ENCODE peak calls at places on chromosome 22, in five cellular contexts. U, D, Z, E and B are unnamed samples. For H3K9me3 and H3K36me3, the result is how much of the 10 kb centered on the place peaks cover.

GRCh38 chr22:25482868-25483639 is 81.4 kb upstream of the GRK3 start:
- DNase-seq in U (peak), D (no peak), Z (no peak), E (no peak), B (no peak)

GRCh38 chr22:38176170-38176741 is 5.4 kb downstream of the PLA2G6 start:
- DNase-seq in U (peak), D (peak), Z (peak), E (peak), B (no peak)

GRCh38 chr22:35631597-35631996 is 14.5 kb upstream of the MB start:
- DNase-seq in U (peak), D (peak), Z (no peak), E (no peak), B (no peak)

GRCh38 chr22:32528984-32529982 is 54.7 kb downstream of the FBXO7 start:
- DNase-seq in U (peak), D (peak), Z (peak), E (peak), B (peak)

GRCh38 chr22:27327497-27327896 is 474.1 kb downstream of the MN1 start:
- DNase-seq in U (no peak), D (no peak), Z (no peak), E (no peak), B (no peak)

GRCh38 chr22:17368727-17369552 is at the start of gene CECR2:
- DNase-seq in U (peak), D (peak), Z (peak), E (no peak), B (peak)

GRCh38 chr22:37171662-37172061 is 16.4 kb downstream of the C1QTNF6 start:
- DNase-seq in U (no peak), D (no peak), Z (no peak), E (no peak), B (no peak)

GRCh38 chr22:37304595-37305343 is 22.5 kb downstream of the CYTH4 start:
- DNase-seq in U (no peak), D (no peak), Z (no peak), E (no peak), B (peak)

GRCh38 chr22:38203855-38204497 is 2.2 kb downstream of the MAFF start:
- DNase-seq in U (no peak), D (no peak), Z (no peak), E (no peak), B (no peak)

GRCh38 chr22:32828150-32828549 is 26.6 kb downstream of the TIMP3 start:
- DNase-seq in U (no peak), D (no peak), Z (no peak), E (no peak), B (no peak)

GRCh38 chr22:40220316-40221054 is 42.8 kb downstream of the TNRC6B start:
- DNase-seq in U (no peak), D (peak), Z (no peak), E (no peak), B (peak)

GRCh38 chr22:29629382-29630179 is 26.1 kb downstream of the NF2 start:
- DNase-seq in U (no peak), D (no peak), Z (no peak), E (no peak), B (no peak)

GRCh38 chr22:35037089-35037488 is 28.9 kb upstream of the ISX start:
- DNase-seq in U (no peak), D (no peak), Z (no peak), E (no peak), B (peak)

GRCh38 chr22:25497269-25497668 is 67.2 kb upstream of the GRK3 start:
- DNase-seq in U (no peak), D (no peak), Z (no peak), E (no peak), B (no peak)

GRCh38 chr22:31926969-31927368 is 17.4 kb upstream of the YWHAH start:
- DNase-seq in U (no peak), D (no peak), Z (no peak), E (no peak), B (no peak)

GRCh38 chr22:21764038-21764804 is 28.6 kb upstream of the YPEL1 start:
- DNase-seq in U (no peak), D (no peak), Z (no peak), E (peak), B (no peak)

GRCh38 chr22:29647954-29648737 is 44.7 kb downstream of the NF2 start:
- DNase-seq in U (no peak), D (no peak), Z (no peak), E (no peak), B (no peak)

GRCh38 chr22:28369849-28370248 is 309.8 kb downstream of the TTC28 start:
- DNase-seq in U (no peak), D (no peak), Z (no peak), E (no peak), B (no peak)

GRCh38 chr22:27317961-27318360 is 483.6 kb downstream of the MN1 start:
- DNase-seq in U (no peak), D (no peak), Z (no peak), E (no peak), B (no peak)

GRCh38 chr22:30305519-30305905 is 16.2 kb upstream of the CASTOR1 start:
- DNase-seq in U (peak), D (peak), Z (peak), E (peak), B (no peak)

GRCh38 chr22:36363378-36363931 is 24.3 kb downstream of the MYH9 start:
- DNase-seq in U (peak), D (no peak), Z (no peak), E (no peak), B (no peak)

GRCh38 chr22:19963863-19964642 is 22.4 kb upstream of the TXNRD2 start:
- DNase-seq in U (no peak), D (no peak), Z (no peak), E (no peak), B (no peak)

GRCh38 chr22:38788016-38788415 is 5.9 kb downstream of the DNAL4 start:
- DNase-seq in U (peak), D (peak), Z (no peak), E (no peak), B (no peak)

GRCh38 chr22:40236131-40236665 is 58.5 kb downstream of the TNRC6B start:
- DNase-seq in U (no peak), D (no peak), Z (no peak), E (no peak), B (no peak)

GRCh38 chr22:27879923-27880322 is 39.1 kb downstream of the PITPNB start:
- DNase-seq in U (no peak), D (no peak), Z (no peak), E (no peak), B (peak)

GRCh38 chr22:40363059-40363458 is 7.3 kb upstream of the SGSM3 start:
- DNase-seq in U (no peak), D (no peak), Z (no peak), E (no peak), B (no peak)

GRCh38 chr22:29167032-29167911 is 38.4 kb upstream of the EMID1 start:
- DNase-seq in U (no peak), D (no peak), Z (no peak), E (peak), B (no peak)

GRCh38 chr22:27668828-27669797 is 132.4 kb downstream of the MN1 start:
- DNase-seq in U (peak), D (no peak), Z (peak), E (no peak), B (no peak)

GRCh38 chr22:17235861-17236260 is 16.6 kb upstream of the ADA2 start:
- DNase-seq in U (no peak), D (no peak), Z (no peak), E (no peak), B (no peak)

GRCh38 chr22:17366830-17367229 is 2.4 kb upstream of the CECR2 start:
- DNase-seq in U (peak), D (peak), Z (peak), E (no peak), B (peak)

GRCh38 chr22:36463783-36464184 is 17.7 kb downstream of the TXN2 start:
- DNase-seq in U (no peak), D (no peak), Z (peak), E (no peak), B (no peak)

GRCh38 chr22:42939941-42940653 is 74.9 kb downstream of the PACSIN2 start:
- DNase-seq in U (peak), D (no peak), Z (no peak), E (no peak), B (no peak)

GRCh38 chr22:42683599-42684283 is 34.5 kb upstream of the CYB5R3 start:
- DNase-seq in U (no peak), D (peak), Z (peak), E (no peak), B (no peak)

GRCh38 chr22:25928038-25928437 is 186.1 kb downstream of the MYO18B start:
- DNase-seq in U (no peak), D (no peak), Z (no peak), E (no peak), B (no peak)

GRCh38 chr22:49492308-49492707 is 335.4 kb downstream of the BRD1 start:
- DNase-seq in U (no peak), D (no peak), Z (no peak), E (no peak), B (no peak)
- H3K9me3 ChIP-seq in U (under half), D (under half), Z (under half), E (under half), B (under half)

GRCh38 chr22:45540122-45540521 is 37.4 kb downstream of the FBLN1 start:
- DNase-seq in U (no peak), D (no peak), Z (no peak), E (no peak), B (no peak)
- H3K36me3 ChIP-seq in U (under half), D (under half), Z (under half), E (under half), B (half or more)

GRCh38 chr22:48600171-48600570 is 1227.5 kb downstream of the BRD1 start:
- DNase-seq in U (no peak), D (no peak), Z (no peak), E (no peak), B (no peak)

GRCh38 chr22:48603621-48604320 is 1223.9 kb downstream of the BRD1 start:
- DNase-seq in U (no peak), D (no peak), Z (no peak), E (no peak), B (no peak)

GRCh38 chr22:48605125-48605524 is 1222.5 kb downstream of the BRD1 start:
- DNase-seq in U (no peak), D (no peak), Z (no peak), E (no peak), B (no peak)

GRCh38 chr22:48600681-48601080 is 1227.0 kb downstream of the BRD1 start:
- DNase-seq in U (no peak), D (no peak), Z (no peak), E (no peak), B (no peak)

GRCh38 chr22:48602805-48603518 is 1224.7 kb downstream of the BRD1 start:
- DNase-seq in U (no peak), D (no peak), Z (no peak), E (no peak), B (no peak)
- H3K9me3 ChIP-seq in U (under half), D (under half), Z (under half), E (under half), B (under half)

DNA sequence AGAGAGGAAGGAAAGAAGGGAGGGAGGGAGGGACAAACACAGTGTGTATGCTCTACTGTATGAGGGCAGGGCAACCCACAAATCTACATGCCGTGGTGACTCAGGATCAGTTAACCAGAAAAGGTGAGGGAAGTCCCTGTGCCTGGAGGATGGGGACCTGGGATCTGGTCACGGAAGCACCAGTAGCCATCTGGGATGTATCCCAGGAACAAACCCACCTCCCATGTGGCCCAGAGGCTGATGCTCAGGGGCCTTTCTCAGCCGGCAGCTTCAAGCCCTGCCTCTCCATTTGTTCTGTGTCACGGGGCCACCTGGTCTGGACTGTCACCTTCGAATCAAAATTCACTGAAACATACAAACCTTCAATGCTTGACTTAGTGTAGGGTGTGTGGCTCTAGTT is 23.3 kb upstream of the RTL6 start:
- DNase-seq in U (no peak), D (no peak), Z (no peak), E (no peak), B (no peak)
- H3K36me3 ChIP-seq in U (under half), D (under half), Z (under half), E (under half), B (under half)

GRCh38 chr22:11626422-11626773 is 3901.6 kb upstream of the OR11H1 start:
- DNase-seq in U (no peak), D (no peak), Z (no peak), E (no peak), B (no peak)

GRCh38 chr22:11629661-11630385 is 3898.2 kb upstream of the OR11H1 start:
- DNase-seq in U (no peak), D (no peak), Z (no peak), E (no peak), B (no peak)

GRCh38 chr22:11627436-11627797 is 3900.6 kb upstream of the OR11H1 start:
- DNase-seq in U (no peak), D (no peak), Z (no peak), E (no peak), B (no peak)

GRCh38 chr22:11628651-11629511 is 3899.1 kb upstream of the OR11H1 start:
- DNase-seq in U (no peak), D (no peak), Z (no peak), E (no peak), B (no peak)

DNA sequence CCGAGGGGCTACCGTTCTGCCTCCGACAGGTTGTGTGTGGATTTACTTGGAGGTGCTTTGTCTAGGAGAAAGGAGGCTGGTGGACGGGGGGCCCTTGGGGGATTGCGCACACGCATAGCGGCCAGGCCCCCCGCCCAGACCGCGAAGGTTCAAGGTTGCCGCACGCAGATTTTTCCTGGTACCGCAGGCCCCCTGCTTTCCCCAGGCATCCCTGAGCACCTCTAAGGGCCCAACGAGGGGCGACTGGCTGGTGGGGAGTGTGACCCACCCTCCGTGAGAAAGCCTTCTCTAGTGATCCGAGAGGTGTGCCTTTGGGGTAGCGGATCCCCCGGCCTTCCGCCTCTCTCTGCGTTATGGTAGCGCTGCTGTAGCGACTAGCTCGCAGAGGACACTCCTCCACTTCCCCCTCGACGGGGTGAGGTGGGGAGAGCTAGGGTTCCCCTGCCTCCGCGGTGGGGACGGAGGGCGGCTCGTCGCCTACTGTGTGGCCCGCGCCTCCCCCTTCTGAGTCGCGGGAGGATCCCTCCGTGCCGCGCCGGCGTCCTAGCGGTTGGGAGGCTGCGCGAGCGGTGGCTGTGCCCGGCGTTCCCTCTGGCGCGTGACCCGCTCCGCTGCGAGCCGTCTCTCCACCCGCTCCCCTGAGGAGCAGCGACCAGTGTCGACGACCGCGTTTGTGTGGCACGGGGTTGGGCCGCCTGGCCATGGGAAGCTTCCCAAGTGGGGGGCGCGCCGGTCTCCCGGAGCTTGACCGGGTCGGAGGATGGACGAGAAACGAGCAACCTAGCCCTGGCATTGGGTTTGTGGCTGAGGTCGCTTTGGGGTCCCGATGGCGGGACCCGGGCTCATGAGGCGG is 3900.0 kb upstream of the OR11H1 start:
- DNase-seq in U (no peak), D (no peak), Z (no peak), E (no peak), B (no peak)
- H3K9me3 ChIP-seq in U (under half), D (under half), Z (half or more), E (under half), B (under half)

GRCh38 chr22:46794491-46794890 is 32.0 kb downstream of the TBC1D22A start:
- DNase-seq in U (no peak), D (no peak), Z (no peak), E (no peak), B (no peak)
- H3K36me3 ChIP-seq in U (under half), D (under half), Z (under half), E (under half), B (under half)

GRCh38 chr22:49208768-49209252 is 618.9 kb downstream of the BRD1 start:
- DNase-seq in U (no peak), D (no peak), Z (peak), E (no peak), B (peak)

GRCh38 chr22:49212002-49212401 is 615.7 kb downstream of the BRD1 start:
- DNase-seq in U (no peak), D (no peak), Z (peak), E (no peak), B (peak)

GRCh38 chr22:49209452-49210195 is 618.0 kb downstream of the BRD1 start:
- DNase-seq in U (peak), D (no peak), Z (peak), E (no peak), B (peak)

GRCh38 chr22:49211176-49211575 is 616.5 kb downstream of the BRD1 start:
- DNase-seq in U (no peak), D (no peak), Z (peak), E (no peak), B (no peak)

DNA sequence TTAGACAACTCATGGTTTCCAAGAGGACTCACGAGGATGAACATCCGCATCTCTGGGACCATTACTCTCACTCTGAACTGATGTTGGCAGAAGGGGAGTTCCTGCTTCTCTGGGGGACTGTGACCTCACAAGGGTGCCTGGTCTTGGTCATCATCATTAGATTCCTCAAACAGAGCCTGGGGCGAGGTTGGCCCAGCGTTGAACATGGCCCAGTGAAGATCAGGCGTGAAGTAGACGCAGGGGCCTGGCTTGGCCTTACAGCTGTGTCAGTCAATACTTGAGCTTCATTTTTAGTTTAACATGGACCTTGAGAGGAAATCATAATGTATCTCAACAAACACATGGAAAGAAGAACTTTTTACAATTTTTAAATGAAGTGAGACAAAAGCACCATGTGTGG is 617.1 kb downstream of the BRD1 start:
- DNase-seq in U (no peak), D (no peak), Z (peak), E (no peak), B (no peak)
- H3K9me3 ChIP-seq in U (under half), D (under half), Z (under half), E (under half), B (under half)

GRCh38 chr22:24059793-24060192 is 48.7 kb downstream of the CABIN1 start:
- DNase-seq in U (no peak), D (no peak), Z (no peak), E (no peak), B (no peak)
- H3K36me3 ChIP-seq in U (half or more), D (under half), Z (half or more), E (half or more), B (half or more)

GRCh38 chr22:23002612-23003180 is 67.6 kb upstream of the GNAZ start:
- DNase-seq in U (no peak), D (no peak), Z (no peak), E (no peak), B (no peak)

GRCh38 chr22:22997988-22998387 is 72.3 kb upstream of the GNAZ start:
- DNase-seq in U (no peak), D (no peak), Z (no peak), E (no peak), B (no peak)

GRCh38 chr22:22999473-22999872 is 70.8 kb upstream of the GNAZ start:
- DNase-seq in U (no peak), D (no peak), Z (no peak), E (no peak), B (no peak)

GRCh38 chr22:23001463-23001862 is 68.9 kb upstream of the GNAZ start:
- DNase-seq in U (no peak), D (no peak), Z (no peak), E (no peak), B (no peak)

GRCh38 chr22:23000657-23001439 is 69.5 kb upstream of the GNAZ start:
- DNase-seq in U (no peak), D (no peak), Z (no peak), E (no peak), B (no peak)
- H3K9me3 ChIP-seq in U (under half), D (under half), Z (under half), E (under half), B (under half)

DNA sequence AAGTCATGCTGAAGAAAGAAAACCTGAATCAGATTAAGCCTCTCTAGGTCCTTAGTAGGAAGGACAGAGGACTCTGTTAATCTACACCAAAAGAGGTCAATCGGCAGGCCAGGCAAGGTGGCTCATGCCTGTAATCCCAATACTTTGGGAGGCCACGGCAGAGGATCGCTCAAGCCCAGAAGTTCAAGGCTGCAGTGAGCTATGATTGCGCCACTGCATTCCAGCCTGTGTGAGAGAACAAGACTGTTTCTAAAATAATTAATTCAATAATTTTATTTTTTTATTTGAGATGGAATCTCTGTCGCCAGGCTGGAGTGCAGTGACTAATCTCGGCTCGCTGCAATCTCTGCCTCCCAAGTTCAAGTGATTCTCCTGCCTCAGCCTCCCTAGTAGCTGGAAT is 4.5 kb downstream of the XRCC6 start:
- DNase-seq in U (no peak), D (no peak), Z (no peak), E (no peak), B (no peak)
- H3K36me3 ChIP-seq in U (under half), D (under half), Z (half or more), E (under half), B (half or more)